ENCODE peak calls at places on chromosomes 2 and 18, in seven cellular contexts. Y is A549, O is aorta, E is mesenchymal stem cell, V is H1, K is thyroid gland, M is endodermal cell. Z is an unnamed sample.

GRCh38 chr2:221085376-221085900 is 486.7 kb downstream of the EPHA4 start:
- DNase-seq in K (no peak), E (no peak), Y (no peak), O (no peak), M (no peak), V (no peak), Z (no peak)

GRCh38 chr2:138600732-138601437 is 99.3 kb downstream of the SPOPL start:
- DNase-seq in Y (no peak), V (no peak), M (no peak), E (no peak), K (no peak), O (no peak), Z (no peak)

GRCh38 chr2:130365075-130365474 is 9.2 kb downstream of the PTPN18 start:
- DNase-seq in E (no peak), O (no peak), K (no peak), M (no peak), Y (no peak), V (no peak), Z (no peak)

GRCh38 chr2:110852541-110853263 is 120.3 kb downstream of the ACOXL start:
- DNase-seq in Y (no peak), K (no peak), M (no peak), O (no peak), V (no peak), E (no peak), Z (peak; percentile 58)

GRCh38 chr2:149661844-149662243 is 74.3 kb upstream of the MMADHC start:
- DNase-seq in M (no peak), O (no peak), Y (no peak), E (peak; percentile 48), K (peak; percentile 52), V (no peak), Z (no peak)

GRCh38 chr2:64972856-64973255 is 16.3 kb upstream of the SLC1A4 start:
- DNase-seq in E (peak; percentile 78), V (no peak), M (no peak), Y (no peak), O (no peak), K (no peak), Z (no peak)

GRCh38 chr2:183063083-183063482 is 15.5 kb upstream of the DUSP19 start:
- DNase-seq in K (no peak), E (peak; percentile 89), M (no peak), Y (peak; percentile 31), O (no peak), V (no peak), Z (no peak)

GRCh38 chr2:124995185-124995912 is 970.3 kb downstream of the CNTNAP5 start:
- DNase-seq in O (no peak), K (no peak), M (no peak), Y (no peak), V (peak; percentile 45), E (no peak), Z (no peak)

GRCh38 chr2:191014653-191015020 is 666 bp upstream of the STAT1 start:
- DNase-seq in M (no peak), Y (no peak), K (peak; percentile 12), V (no peak), E (no peak), O (no peak), Z (no peak)

GRCh38 chr2:26088038-26088643 is 54.3 kb downstream of the RAB10 start:
- DNase-seq in M (no peak), Y (peak; percentile 51), E (peak; percentile 51), O (no peak), V (no peak), K (no peak), Z (no peak)

GRCh38 chr2:68980956-68981355 is 6.5 kb downstream of the GKN1 start:
- DNase-seq in M (no peak), E (no peak), O (no peak), V (no peak), Y (no peak), K (peak; percentile 36), Z (no peak)

GRCh38 chr2:42809876-42810125 is 17.4 kb upstream of the HAAO start:
- DNase-seq in M (peak; percentile 91), O (peak; percentile 95), E (peak; percentile 85), V (peak; percentile 86), K (peak; percentile 89), Y (peak; percentile 80), Z (no peak)

GRCh38 chr2:100831158-100831715 is 11.3 kb downstream of the NPAS2 start:
- DNase-seq in M (no peak), O (no peak), Y (no peak), V (no peak), E (no peak), K (no peak), Z (no peak)

GRCh38 chr2:159807183-159808037 is 9.4 kb upstream of the CD302 start:
- DNase-seq in M (peak; percentile 81), Y (peak; percentile 57), K (peak; percentile 46), O (no peak), V (no peak), E (peak; percentile 65), Z (no peak)

GRCh38 chr2:180657054-180657453 is 323.4 kb upstream of the UBE2E3 start:
- DNase-seq in V (no peak), Y (no peak), K (no peak), E (peak; percentile 55), M (no peak), O (no peak), Z (no peak)

GRCh38 chr2:142234701-142235100 is 103.9 kb upstream of the LRP1B start:
- DNase-seq in M (no peak), O (no peak), Y (no peak), V (no peak), K (no peak), E (peak; percentile 7), Z (no peak)

GRCh38 chr2:3299130-3299529 is 78.5 kb downstream of the EIPR1 start:
- DNase-seq in K (no peak), V (no peak), Y (no peak), M (no peak), O (no peak), E (no peak), Z (no peak)

GRCh38 chr2:52956766-52957165 is 810.8 kb upstream of the CHAC2 start:
- DNase-seq in E (no peak), O (no peak), V (no peak), Y (no peak), K (no peak), M (no peak), Z (no peak)

GRCh38 chr18:26549103-26549485 is 741 bp upstream of the KCTD1 start:
- DNase-seq in Y (no peak), O (no peak), V (peak; percentile 74), E (peak; percentile 54), M (peak; percentile 83), K (peak; percentile 40), Z (no peak)

GRCh38 chr2:230868151-230868946 is 3.6 kb downstream of the ITM2C start:
- DNase-seq in M (peak; percentile 88), O (peak; percentile 60), Y (no peak), K (no peak), E (peak; percentile 23), V (peak; percentile 72), Z (no peak)

GRCh38 chr2:191263050-191263449 is 17.8 kb downstream of the MYO1B start:
- DNase-seq in M (no peak), O (no peak), V (no peak), E (peak; percentile 17), Y (no peak), K (no peak), Z (no peak)

GRCh38 chr2:29130295-29130694 is 15.1 kb downstream of the CLIP4 start:
- DNase-seq in Y (peak; percentile 41), V (no peak), M (peak; percentile 55), E (peak; percentile 84), K (peak; percentile 87), O (no peak), Z (no peak)

GRCh38 chr2:207257291-207258190 is 91.8 kb upstream of the KLF7 start:
- DNase-seq in O (no peak), E (peak; percentile 72), M (peak; percentile 43), V (no peak), K (no peak), Y (no peak), Z (no peak)

GRCh38 chr18:9101730-9102390 is 639 bp upstream of the NDUFV2 start:
- DNase-seq in E (peak; percentile 85), V (no peak), O (no peak), K (no peak), Y (peak; percentile 29), M (no peak), Z (no peak)

GRCh38 chr2:75047189-75047812 is 88.9 kb downstream of the POLE4 start:
- DNase-seq in V (no peak), E (peak; percentile 29), M (no peak), K (no peak), O (no peak), Y (peak; percentile 12), Z (no peak)

GRCh38 chr2:62196278-62196901 is 475 bp downstream of the B3GNT2 start:
- DNase-seq in K (peak; percentile 80), O (peak; percentile 87), Y (peak; percentile 52), V (peak; percentile 77), E (peak; percentile 44), M (peak; percentile 86), Z (peak; percentile 21)

GRCh38 chr2:196927318-196928225 is 1.1 kb upstream of the PGAP1 start:
- DNase-seq in V (no peak), E (peak; percentile 92), Y (no peak), M (no peak), O (no peak), K (peak; percentile 10), Z (peak; percentile 31)

GRCh38 chr2:176734868-176735267 is 465.6 kb downstream of the MTX2 start:
- DNase-seq in Y (no peak), V (no peak), O (no peak), K (no peak), M (no peak), E (no peak), Z (no peak)
- H3K4me1 ChIP-seq in Y (no peaks in the 10 kb centered on the region), V (no peaks in the 10 kb centered on the region), O (no peaks in the 10 kb centered on the region), K (peaks cover 8% of the 10 kb centered on the region), M (peaks cover 5% of the 10 kb centered on the region), E (no peaks in the 10 kb centered on the region), Z (no peaks in the 10 kb centered on the region)

GRCh38 chr2:241314181-241314932 is 1.1 kb downstream of the HDLBP start:
- DNase-seq in V (no peak), E (peak; percentile 71), M (no peak), K (no peak), O (no peak), Y (peak; percentile 23), Z (no peak)
- H3K27ac ChIP-seq in V (peak overlapping the region; percentile 100), E (peak overlapping the region; percentile 76), M (peak overlapping the region; percentile 98), K (peak overlapping the region; percentile 99), O (peak overlapping the region; percentile 81), Y (peak overlapping the region; percentile 99), Z (peak overlapping the region; percentile 95)

GRCh38 chr2:172098650-172099471 is 3.8 kb downstream of the DLX2 start:
- DNase-seq in O (peak; percentile 91), E (peak; percentile 79), V (peak; percentile 69), K (peak; percentile 39), Y (peak; percentile 57), M (peak; percentile 84), Z (peak; percentile 29)
- H3K4me1 ChIP-seq in O (no peaks in the 10 kb centered on the region), E (peaks cover 78% of the 10 kb centered on the region), V (peaks cover 53% of the 10 kb centered on the region), K (peaks cover 86% of the 10 kb centered on the region), Y (peaks cover 33% of the 10 kb centered on the region), M (peaks cover 14% of the 10 kb centered on the region), Z (peaks cover 88% of the 10 kb centered on the region)

DNA sequence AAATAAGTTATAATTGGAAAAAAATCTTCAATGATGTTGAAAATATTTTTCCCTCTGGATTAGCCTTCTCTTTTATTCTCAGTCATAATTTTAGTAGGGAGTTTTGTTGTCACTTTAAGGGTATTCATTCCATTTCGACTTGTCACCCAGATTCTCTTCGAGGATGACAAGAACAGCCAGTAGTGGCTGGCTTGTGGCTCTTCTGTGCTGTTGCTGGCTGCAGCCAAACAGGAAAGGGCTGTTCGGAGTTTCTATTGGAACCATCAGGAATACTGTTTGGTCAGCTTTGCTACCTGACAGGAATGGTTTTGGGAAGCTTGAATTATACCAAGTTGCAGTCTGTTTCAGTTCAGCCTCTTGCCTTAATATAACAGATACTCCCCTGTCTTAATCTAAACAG is 41.6 kb downstream of the MGAT5 start:
- DNase-seq in M (no peak), E (no peak), K (no peak), O (no peak), V (no peak), Y (no peak), Z (no peak)
- H3K27ac ChIP-seq in M (no peak overlapping the region), E (no peak overlapping the region), K (no peak overlapping the region), O (no peak overlapping the region), V (no peak overlapping the region), Y (no peak overlapping the region), Z (no peak overlapping the region)

GRCh38 chr2:9302755-9303154 is 96.1 kb downstream of the ASAP2 start:
- DNase-seq in M (no peak), Y (no peak), K (no peak), V (no peak), E (no peak), O (no peak), Z (no peak)
- H3K4me1 ChIP-seq in M (no peaks in the 10 kb centered on the region), Y (peaks cover 5% of the 10 kb centered on the region), K (peaks cover 48% of the 10 kb centered on the region), V (peaks cover 7% of the 10 kb centered on the region), E (peaks cover 6% of the 10 kb centered on the region), O (no peaks in the 10 kb centered on the region), Z (no peaks in the 10 kb centered on the region)